ENCODE peak calls at places on chromosome 6, in four cellular contexts. V, Y, Z and I are unnamed samples.

GRCh38 chr6:20688710-20689500 is 154.6 kb downstream of the CDKAL1 start:
- DNase-seq in Z (no peak), V (no peak), Y (no peak), I (no peak)

GRCh38 chr6:132698608-132699007 is 15.2 kb downstream of the VNN1 start:
- DNase-seq in Z (no peak), Y (no peak), V (no peak), I (no peak)

GRCh38 chr6:112827793-112828192 is 480.7 kb downstream of the RFPL4B start:
- DNase-seq in Y (no peak), Z (no peak), V (no peak), I (no peak)

GRCh38 chr6:100657678-100658330 is 193.1 kb upstream of the SIM1 start:
- DNase-seq in Z (no peak), Y (no peak), V (no peak), I (no peak)

GRCh38 chr6:55886185-55886836 is 10.9 kb upstream of the BMP5 start:
- DNase-seq in Y (no peak), Z (no peak), V (no peak), I (no peak)

GRCh38 chr6:137233561-137234504 is 14.6 kb upstream of the IFNGR1 start:
- DNase-seq in Y (no peak), Z (no peak), V (no peak), I (no peak)

GRCh38 chr6:43924222-43924702 is 154.3 kb downstream of the VEGFA start:
- DNase-seq in Z (no peak), Y (no peak), V (peak), I (peak)

GRCh38 chr6:111673871-111674270 is 68.2 kb upstream of the TRAF3IP2 start:
- DNase-seq in V (no peak), Y (no peak), Z (no peak), I (no peak)

GRCh38 chr6:20237677-20238460 is 25.6 kb upstream of the MBOAT1 start:
- DNase-seq in Y (no peak), Z (no peak), V (no peak), I (no peak)

GRCh38 chr6:27556406-27556805 is 83.5 kb upstream of the ZNF184 start:
- DNase-seq in V (no peak), Z (no peak), Y (no peak), I (no peak)

GRCh38 chr6:39209360-39209811 is 19.9 kb downstream of the KCNK5 start:
- DNase-seq in V (no peak), Y (no peak), Z (no peak), I (no peak)

GRCh38 chr6:123965894-123966293 is 162.2 kb downstream of the NKAIN2 start:
- DNase-seq in V (no peak), Y (no peak), Z (no peak), I (no peak)

GRCh38 chr6:41939848-41940758 is 1.5 kb downstream of the CCND3 start:
- DNase-seq in Y (no peak), Z (no peak), V (peak), I (peak)

GRCh38 chr6:53273356-53273755 is 75.4 kb downstream of the ELOVL5 start:
- DNase-seq in Y (no peak), V (no peak), Z (no peak), I (no peak)

GRCh38 chr6:25788305-25788922 is 33.9 kb downstream of the SLC17A4 start:
- DNase-seq in Z (no peak), V (peak), Y (no peak), I (peak)

GRCh38 chr6:162942860-162943259 is 215.1 kb downstream of the PACRG start:
- DNase-seq in V (no peak), Z (no peak), Y (no peak), I (no peak)

GRCh38 chr6:39092124-39092523 is 22.9 kb downstream of the SAYSD1 start:
- DNase-seq in V (no peak), Z (no peak), Y (no peak), I (no peak)

GRCh38 chr6:132643547-132643946 is 15.4 kb downstream of the TAAR1 start:
- DNase-seq in Y (no peak), V (no peak), Z (no peak), I (no peak)